ENCODE peak calls at places on chromosomes 3 and 15, in eight cellular contexts. One of them, this sample, is unnamed.

GRCh38 chr3:149401215-149401925 is 23.9 kb upstream of the TM4SF1 start:
- DNase-seq in endothelial cell of umbilical vein: peak
- DNase-seq in progenitor cell of endocrine pancreas: no peak
- DNase-seq in thoracic aorta: no peak
- DNase-seq in A549: no peak
- DNase-seq in CD4-positive, alpha-beta T cell: no peak
- DNase-seq in AG09319: no peak
- DNase-seq in AG04450: peak
- DNase-seq in this sample: no peak

GRCh38 chr3:5187152-5187919 is at the start of gene EDEM1:
- DNase-seq in endothelial cell of umbilical vein: peak
- DNase-seq in progenitor cell of endocrine pancreas: peak
- DNase-seq in thoracic aorta: peak
- DNase-seq in A549: peak
- DNase-seq in CD4-positive, alpha-beta T cell: peak
- DNase-seq in AG09319: peak
- DNase-seq in AG04450: peak
- DNase-seq in this sample: peak

GRCh38 chr3:10531031-10531430 is 25.6 kb upstream of the ATP2B2 start:
- DNase-seq in endothelial cell of umbilical vein: no peak
- DNase-seq in progenitor cell of endocrine pancreas: no peak
- DNase-seq in thoracic aorta: no peak
- DNase-seq in A549: no peak
- DNase-seq in CD4-positive, alpha-beta T cell: no peak
- DNase-seq in AG09319: no peak
- DNase-seq in AG04450: no peak
- DNase-seq in this sample: peak

GRCh38 chr3:13200951-13201350 is 127.7 kb upstream of the IQSEC1 start:
- DNase-seq in endothelial cell of umbilical vein: no peak
- DNase-seq in progenitor cell of endocrine pancreas: no peak
- DNase-seq in thoracic aorta: no peak
- DNase-seq in A549: no peak
- DNase-seq in CD4-positive, alpha-beta T cell: no peak
- DNase-seq in AG09319: no peak
- DNase-seq in AG04450: no peak
- DNase-seq in this sample: no peak

GRCh38 chr15:87672309-87672897 is 584.1 kb downstream of the NTRK3 start:
- DNase-seq in endothelial cell of umbilical vein: peak
- DNase-seq in progenitor cell of endocrine pancreas: peak
- DNase-seq in thoracic aorta: no peak
- DNase-seq in A549: peak
- DNase-seq in CD4-positive, alpha-beta T cell: no peak
- DNase-seq in AG09319: peak
- DNase-seq in AG04450: peak
- DNase-seq in this sample: no peak

GRCh38 chr15:38254065-38254883 is 1.6 kb downstream of the SPRED1 start:
- DNase-seq in endothelial cell of umbilical vein: peak
- DNase-seq in progenitor cell of endocrine pancreas: no peak
- DNase-seq in thoracic aorta: no peak
- DNase-seq in A549: peak
- DNase-seq in CD4-positive, alpha-beta T cell: peak
- DNase-seq in AG09319: no peak
- DNase-seq in AG04450: no peak
- DNase-seq in this sample: no peak

GRCh38 chr15:68019814-68020525 is 34.1 kb upstream of the PIAS1 start:
- DNase-seq in endothelial cell of umbilical vein: no peak
- DNase-seq in progenitor cell of endocrine pancreas: no peak
- DNase-seq in thoracic aorta: no peak
- DNase-seq in A549: no peak
- DNase-seq in CD4-positive, alpha-beta T cell: no peak
- DNase-seq in AG09319: no peak
- DNase-seq in AG04450: no peak
- DNase-seq in this sample: no peak

GRCh38 chr3:99638244-99638948 is at the start of gene COL8A1:
- DNase-seq in endothelial cell of umbilical vein: peak
- DNase-seq in progenitor cell of endocrine pancreas: no peak
- DNase-seq in thoracic aorta: peak
- DNase-seq in A549: no peak
- DNase-seq in CD4-positive, alpha-beta T cell: no peak
- DNase-seq in AG09319: peak
- DNase-seq in AG04450: peak
- DNase-seq in this sample: no peak

GRCh38 chr3:61903931-61904657 is 342.7 kb downstream of the PTPRG start:
- DNase-seq in endothelial cell of umbilical vein: peak
- DNase-seq in progenitor cell of endocrine pancreas: no peak
- DNase-seq in thoracic aorta: no peak
- DNase-seq in A549: no peak
- DNase-seq in CD4-positive, alpha-beta T cell: no peak
- DNase-seq in AG09319: no peak
- DNase-seq in AG04450: no peak
- DNase-seq in this sample: no peak

GRCh38 chr15:47505712-47506542 is 211.4 kb upstream of the SEMA6D start:
- DNase-seq in endothelial cell of umbilical vein: peak
- DNase-seq in progenitor cell of endocrine pancreas: no peak
- DNase-seq in thoracic aorta: no peak
- DNase-seq in A549: no peak
- DNase-seq in CD4-positive, alpha-beta T cell: no peak
- DNase-seq in AG09319: peak
- DNase-seq in AG04450: no peak
- DNase-seq in this sample: no peak

GRCh38 chr3:88113311-88114162 is 36.2 kb upstream of the C3orf38 start:
- DNase-seq in endothelial cell of umbilical vein: peak
- DNase-seq in progenitor cell of endocrine pancreas: peak
- DNase-seq in thoracic aorta: peak
- DNase-seq in A549: peak
- DNase-seq in CD4-positive, alpha-beta T cell: peak
- DNase-seq in AG09319: peak
- DNase-seq in AG04450: peak
- DNase-seq in this sample: no peak

GRCh38 chr3:18378218-18378617 is 46.9 kb downstream of the SATB1 start:
- DNase-seq in endothelial cell of umbilical vein: no peak
- DNase-seq in progenitor cell of endocrine pancreas: no peak
- DNase-seq in thoracic aorta: no peak
- DNase-seq in A549: no peak
- DNase-seq in CD4-positive, alpha-beta T cell: no peak
- DNase-seq in AG09319: no peak
- DNase-seq in AG04450: no peak
- DNase-seq in this sample: no peak

GRCh38 chr15:98953000-98953776 is 54.4 kb downstream of the PGPEP1L start:
- DNase-seq in endothelial cell of umbilical vein: no peak
- DNase-seq in progenitor cell of endocrine pancreas: no peak
- DNase-seq in thoracic aorta: no peak
- DNase-seq in A549: no peak
- DNase-seq in CD4-positive, alpha-beta T cell: no peak
- DNase-seq in AG09319: no peak
- DNase-seq in AG04450: no peak
- DNase-seq in this sample: peak

GRCh38 chr15:88647362-88648105 is 8.7 kb downstream of the ISG20 start:
- DNase-seq in endothelial cell of umbilical vein: no peak
- DNase-seq in progenitor cell of endocrine pancreas: no peak
- DNase-seq in thoracic aorta: no peak
- DNase-seq in A549: no peak
- DNase-seq in CD4-positive, alpha-beta T cell: no peak
- DNase-seq in AG09319: no peak
- DNase-seq in AG04450: no peak
- DNase-seq in this sample: no peak

DNA sequence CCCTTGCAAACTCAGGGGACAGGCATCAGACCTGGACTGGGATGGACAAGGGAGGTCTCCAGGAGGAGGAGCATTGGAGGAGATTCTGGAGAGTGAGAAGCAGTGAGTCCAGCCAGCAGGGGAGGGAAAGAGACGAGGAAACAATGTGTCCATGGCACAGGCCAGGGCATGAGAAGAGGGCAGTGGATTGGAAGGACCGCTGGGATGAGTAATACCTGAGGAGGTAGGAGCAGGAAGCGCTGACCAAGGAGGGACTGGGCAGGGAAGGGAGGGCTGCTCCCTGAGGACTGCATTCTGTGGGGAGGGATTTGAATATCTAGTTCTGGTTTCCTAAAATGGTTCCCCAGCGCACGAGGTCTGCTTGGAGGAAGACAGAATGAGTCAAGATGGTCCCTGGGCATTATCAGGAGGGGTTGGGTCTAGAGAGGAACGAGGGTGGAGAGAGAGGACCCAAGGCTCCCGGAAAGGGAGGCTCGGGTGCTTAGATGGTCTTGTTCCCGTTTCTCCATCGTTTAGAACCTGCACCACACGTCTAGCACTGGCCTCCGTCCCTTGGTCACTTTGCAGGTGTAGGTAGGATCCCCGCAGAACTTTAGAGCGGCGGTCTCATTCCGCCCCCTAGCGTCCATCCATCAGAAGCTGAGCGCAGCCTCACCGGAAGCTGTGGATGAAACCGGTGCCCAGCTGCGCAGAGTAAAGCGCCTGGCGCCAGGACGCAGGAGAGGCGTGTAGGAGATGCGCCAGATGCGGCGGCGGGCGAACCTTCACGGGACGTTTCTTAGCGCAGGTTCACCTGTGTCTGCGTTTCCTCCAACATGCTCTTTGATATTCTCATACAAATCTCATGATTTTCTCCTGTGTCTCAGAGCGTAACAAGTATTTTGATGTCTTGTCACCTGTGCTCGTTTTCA is 190.7 kb upstream of the NDN start:
- DNase-seq in endothelial cell of umbilical vein: no peak
- DNase-seq in progenitor cell of endocrine pancreas: peak
- DNase-seq in thoracic aorta: no peak
- DNase-seq in A549: peak
- DNase-seq in CD4-positive, alpha-beta T cell: no peak
- DNase-seq in AG09319: no peak
- DNase-seq in AG04450: no peak
- DNase-seq in this sample: no peak
- TF ChIP-seq CTCF in endothelial cell of umbilical vein: peak
- TF ChIP-seq CTCF in progenitor cell of endocrine pancreas: peak
- TF ChIP-seq CTCF in thoracic aorta: peak
- TF ChIP-seq CTCF in A549: peak
- TF ChIP-seq CTCF in CD4-positive, alpha-beta T cell: no peak
- TF ChIP-seq CTCF in AG09319: peak
- TF ChIP-seq CTCF in AG04450: peak
- TF ChIP-seq CTCF in this sample: no peak

DNA sequence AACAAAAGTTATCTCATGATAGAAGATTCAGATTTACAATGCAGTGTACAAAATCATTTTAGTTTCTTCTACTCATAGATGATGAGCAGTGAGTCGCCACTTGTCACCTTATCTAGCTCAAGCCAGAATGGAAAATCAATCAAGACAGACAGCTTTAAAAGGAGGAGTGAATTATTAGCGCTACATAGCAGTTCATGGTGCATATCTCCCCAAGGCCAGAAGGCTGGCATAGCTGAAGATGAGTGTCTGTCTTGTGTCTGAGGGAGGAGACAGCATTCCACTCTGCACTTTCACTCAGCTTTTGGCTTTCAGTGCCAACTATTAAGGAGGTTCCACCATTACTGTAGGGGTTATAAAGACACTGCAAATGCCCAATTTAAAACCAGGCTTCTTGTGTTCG is 804.1 kb upstream of the LMCD1 start:
- DNase-seq in endothelial cell of umbilical vein: no peak
- DNase-seq in progenitor cell of endocrine pancreas: no peak
- DNase-seq in thoracic aorta: no peak
- DNase-seq in A549: no peak
- DNase-seq in CD4-positive, alpha-beta T cell: no peak
- DNase-seq in AG09319: no peak
- DNase-seq in AG04450: no peak
- DNase-seq in this sample: no peak
- TF ChIP-seq CTCF in endothelial cell of umbilical vein: no peak
- TF ChIP-seq CTCF in progenitor cell of endocrine pancreas: no peak
- TF ChIP-seq CTCF in thoracic aorta: no peak
- TF ChIP-seq CTCF in A549: no peak
- TF ChIP-seq CTCF in CD4-positive, alpha-beta T cell: no peak
- TF ChIP-seq CTCF in AG09319: no peak
- TF ChIP-seq CTCF in AG04450: no peak
- TF ChIP-seq CTCF in this sample: no peak

GRCh38 chr3:8421267-8421666 is 80.4 kb upstream of the LMCD1 start:
- DNase-seq in endothelial cell of umbilical vein: no peak
- DNase-seq in progenitor cell of endocrine pancreas: no peak
- DNase-seq in thoracic aorta: no peak
- DNase-seq in A549: no peak
- DNase-seq in CD4-positive, alpha-beta T cell: no peak
- DNase-seq in AG09319: no peak
- DNase-seq in AG04450: no peak
- DNase-seq in this sample: no peak
- TF ChIP-seq CTCF in endothelial cell of umbilical vein: no peak
- TF ChIP-seq CTCF in progenitor cell of endocrine pancreas: peak
- TF ChIP-seq CTCF in thoracic aorta: no peak
- TF ChIP-seq CTCF in A549: no peak
- TF ChIP-seq CTCF in CD4-positive, alpha-beta T cell: no peak
- TF ChIP-seq CTCF in AG09319: no peak
- TF ChIP-seq CTCF in AG04450: no peak
- TF ChIP-seq CTCF in this sample: no peak

DNA sequence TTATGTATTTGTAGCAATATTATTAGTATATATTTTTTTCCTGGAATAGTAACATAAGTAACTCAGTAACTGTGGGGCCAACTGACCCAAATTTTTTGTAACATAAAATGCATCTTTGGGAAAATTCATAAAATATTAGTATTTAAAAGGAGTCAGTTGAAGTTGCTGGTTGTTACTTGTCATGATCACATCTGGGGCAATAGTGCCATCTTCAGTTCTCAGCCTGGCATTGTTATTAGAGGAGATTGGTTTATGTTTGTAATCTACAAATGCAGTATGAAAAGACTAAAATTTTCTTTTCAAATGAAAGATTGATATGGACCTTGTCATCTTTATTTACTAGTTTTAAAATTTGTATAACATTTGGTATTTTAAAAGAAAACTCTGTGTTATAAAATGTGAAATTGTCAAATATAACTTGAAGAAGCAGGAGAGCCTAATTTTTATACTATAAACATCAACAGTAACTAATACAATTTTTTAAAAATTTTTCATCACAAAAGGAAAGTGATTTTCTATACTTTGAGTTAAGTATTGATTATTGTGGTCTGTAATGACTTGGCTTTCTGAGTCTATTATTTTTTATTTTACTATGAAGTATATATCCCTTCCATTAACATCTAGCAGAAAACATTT is 38.8 kb upstream of the MLF1 start:
- DNase-seq in endothelial cell of umbilical vein: peak
- DNase-seq in progenitor cell of endocrine pancreas: no peak
- DNase-seq in thoracic aorta: no peak
- DNase-seq in A549: peak
- DNase-seq in CD4-positive, alpha-beta T cell: no peak
- DNase-seq in AG09319: no peak
- DNase-seq in AG04450: peak
- DNase-seq in this sample: no peak
- TF ChIP-seq CTCF in endothelial cell of umbilical vein: peak
- TF ChIP-seq CTCF in progenitor cell of endocrine pancreas: peak
- TF ChIP-seq CTCF in thoracic aorta: peak
- TF ChIP-seq CTCF in A549: peak
- TF ChIP-seq CTCF in CD4-positive, alpha-beta T cell: no peak
- TF ChIP-seq CTCF in AG09319: peak
- TF ChIP-seq CTCF in AG04450: peak
- TF ChIP-seq CTCF in this sample: no peak

This sample was measured in natural killer cell.